ENCODE peak calls at places on chromosomes 13 and 19, in nine cellular contexts. Z, U, K, E, W, G, J, H and S are unnamed samples.

GRCh38 chr19:52398091-52398461 is 427 bp downstream of the ZNF528 start:
- DNase-seq in H (peak; percentile 6), U (no peak), Z (no peak), J (peak; percentile 5), E (no peak), G (peak; percentile 1), W (no peak), K (no peak), S (no peak)

GRCh38 chr13:109955598-109955997 is 169.2 kb upstream of the IRS2 start:
- DNase-seq in U (no peak), G (peak; percentile 53), K (no peak), W (no peak), H (peak; percentile 3), E (peak; percentile 25), J (no peak), Z (no peak), S (no peak)

GRCh38 chr13:25210842-25211241 is 38.8 kb upstream of the AMER2 start:
- DNase-seq in K (no peak), E (no peak), G (no peak), H (no peak), U (no peak), W (no peak), J (no peak), Z (no peak), S (no peak)

GRCh38 chr19:47176627-47177090 is 46.0 kb downstream of the SAE1 start:
- DNase-seq in G (peak; percentile 98), K (no peak), J (no peak), U (peak; percentile 36), W (no peak), Z (no peak), E (no peak), H (no peak), S (no peak)

GRCh38 chr13:40665754-40666057 is 735 bp downstream of the FOXO1 start:
- DNase-seq in K (no peak), G (no peak), U (no peak), E (no peak), W (no peak), J (no peak), Z (no peak), H (no peak), S (no peak)

GRCh38 chr13:34933786-34934185 is 8.3 kb upstream of the NBEA start:
- DNase-seq in Z (no peak), E (no peak), J (no peak), K (no peak), H (no peak), W (no peak), G (no peak), U (no peak), S (no peak)

GRCh38 chr13:87709947-87710346 is 38.8 kb downstream of the SLITRK5 start:
- DNase-seq in J (no peak), Z (no peak), U (no peak), W (no peak), H (no peak), G (no peak), E (no peak), K (no peak), S (no peak)

GRCh38 chr13:109802936-109803335 is 16.6 kb upstream of the IRS2 start:
- DNase-seq in Z (no peak), J (no peak), G (no peak), U (no peak), K (no peak), H (peak; percentile 79), W (no peak), E (no peak), S (no peak)

GRCh38 chr19:23318143-23318542 is 67.9 kb upstream of the ZNF724 start:
- DNase-seq in E (no peak), Z (no peak), J (no peak), W (no peak), K (no peak), H (no peak), U (no peak), G (peak; percentile 10), S (no peak)

GRCh38 chr13:28607187-28607955 is 51.6 kb upstream of the POMP start:
- DNase-seq in Z (no peak), W (no peak), K (no peak), J (no peak), U (no peak), E (no peak), G (no peak), H (no peak), S (no peak)

GRCh38 chr19:42634409-42635232 is 39.9 kb upstream of the CEACAM8 start:
- DNase-seq in J (peak; percentile 67), Z (no peak), E (peak; percentile 49), U (peak; percentile 22), W (no peak), G (peak; percentile 20), H (peak; percentile 32), K (no peak), S (no peak)

GRCh38 chr13:42355118-42355840 is 83.3 kb downstream of the AKAP11 start:
- DNase-seq in G (no peak), E (no peak), K (no peak), U (no peak), W (no peak), Z (no peak), J (no peak), H (no peak), S (no peak)

GRCh38 chr19:28170066-28170465 is 1042.9 kb downstream of the UQCRFS1 start:
- DNase-seq in K (no peak), U (no peak), E (no peak), Z (no peak), H (no peak), G (no peak), W (no peak), J (no peak), S (no peak)

GRCh38 chr19:46466536-46467199 is 4.7 kb downstream of the PNMA8A start:
- DNase-seq in G (peak; percentile 92), W (peak; percentile 71), H (no peak), Z (no peak), K (no peak), U (no peak), E (no peak), J (no peak), S (peak; percentile 74)

GRCh38 chr13:44393391-44393790 is 19.8 kb downstream of the SERP2 start:
- DNase-seq in W (no peak), G (no peak), K (no peak), J (peak; percentile 34), E (peak; percentile 81), H (no peak), Z (no peak), U (no peak), S (no peak)
- TF ChIP-seq POLR2A in W (no peak), G (no peak), K (no peak), J (no peak), E (no peak), H (no peak), Z (no peak), U (no peak), S (no peak)

DNA sequence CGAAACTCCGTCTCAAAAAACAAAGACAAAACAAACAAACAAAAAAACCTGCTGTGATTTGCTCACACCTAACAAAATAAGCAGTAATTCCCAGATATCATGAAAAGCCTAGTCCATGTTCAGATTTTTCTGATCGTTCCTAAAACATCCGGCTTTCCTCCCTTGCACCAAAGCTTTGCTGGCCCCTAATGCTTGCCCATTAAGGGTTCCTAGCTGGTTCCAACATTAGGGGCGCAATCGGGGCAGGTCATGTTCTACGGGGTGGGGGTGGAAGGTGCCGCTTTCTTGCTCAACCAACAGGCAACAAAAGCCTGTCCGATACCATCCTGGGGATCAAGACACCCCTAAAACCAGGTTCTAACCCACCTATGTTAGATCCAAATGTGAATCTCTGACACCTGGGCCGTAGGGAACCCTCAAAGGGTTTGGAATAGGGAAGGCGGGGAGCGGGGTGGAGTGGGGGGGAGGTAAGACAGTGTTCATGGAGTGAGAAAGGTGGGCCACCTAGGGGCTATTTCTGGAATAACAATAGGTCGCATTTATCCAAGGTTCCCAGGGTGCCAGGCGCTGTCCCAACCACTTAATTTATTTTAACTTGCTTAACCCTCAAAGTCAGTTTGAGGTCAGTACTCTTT is 25.3 kb upstream of the FXYD3 start:
- DNase-seq in G (peak; percentile 53), Z (no peak), J (peak; percentile 88), K (peak; percentile 36), E (peak; percentile 79), H (peak; percentile 54), W (peak; percentile 29), U (peak; percentile 83), S (peak; percentile 36)
- H3K27ac ChIP-seq in G (no peak overlapping the region), Z (no peak overlapping the region), J (peak overlapping the region; percentile 71), K (no peak overlapping the region), E (no peak overlapping the region), H (no peak overlapping the region), W (no peak overlapping the region), U (peak overlapping the region; percentile 25), S (no peak overlapping the region)

GRCh38 chr19:9914315-9915207 is 21.8 kb downstream of the OLFM2 start:
- DNase-seq in E (peak; percentile 79), Z (peak; percentile 86), G (peak; percentile 77), H (peak; percentile 50), J (peak; percentile 83), U (peak; percentile 27), W (peak; percentile 68), K (peak; percentile 75), S (peak; percentile 65)
- TF ChIP-seq POLR2A in E (no peak), Z (no peak), G (no peak), H (no peak), J (peak; percentile 25), U (no peak), W (no peak), K (no peak), S (no peak)

GRCh38 chr13:31090921-31091624 is 70.6 kb downstream of the HSPH1 start:
- DNase-seq in G (peak; percentile 25), U (no peak), W (no peak), J (peak; percentile 30), K (no peak), H (no peak), Z (no peak), E (peak; percentile 16), S (no peak)

GRCh38 chr13:31093145-31093885 is 68.4 kb downstream of the HSPH1 start:
- DNase-seq in K (no peak), H (no peak), E (no peak), J (no peak), U (no peak), W (no peak), G (no peak), Z (no peak), S (no peak)

GRCh38 chr13:31096624-31097302 is 64.9 kb downstream of the HSPH1 start:
- DNase-seq in K (no peak), W (no peak), H (no peak), G (no peak), Z (no peak), J (no peak), E (no peak), U (no peak), S (no peak)

GRCh38 chr13:31092631-31093030 is 69.1 kb downstream of the HSPH1 start:
- DNase-seq in U (no peak), W (no peak), K (no peak), J (no peak), Z (no peak), E (no peak), H (no peak), G (no peak), S (no peak)

DNA sequence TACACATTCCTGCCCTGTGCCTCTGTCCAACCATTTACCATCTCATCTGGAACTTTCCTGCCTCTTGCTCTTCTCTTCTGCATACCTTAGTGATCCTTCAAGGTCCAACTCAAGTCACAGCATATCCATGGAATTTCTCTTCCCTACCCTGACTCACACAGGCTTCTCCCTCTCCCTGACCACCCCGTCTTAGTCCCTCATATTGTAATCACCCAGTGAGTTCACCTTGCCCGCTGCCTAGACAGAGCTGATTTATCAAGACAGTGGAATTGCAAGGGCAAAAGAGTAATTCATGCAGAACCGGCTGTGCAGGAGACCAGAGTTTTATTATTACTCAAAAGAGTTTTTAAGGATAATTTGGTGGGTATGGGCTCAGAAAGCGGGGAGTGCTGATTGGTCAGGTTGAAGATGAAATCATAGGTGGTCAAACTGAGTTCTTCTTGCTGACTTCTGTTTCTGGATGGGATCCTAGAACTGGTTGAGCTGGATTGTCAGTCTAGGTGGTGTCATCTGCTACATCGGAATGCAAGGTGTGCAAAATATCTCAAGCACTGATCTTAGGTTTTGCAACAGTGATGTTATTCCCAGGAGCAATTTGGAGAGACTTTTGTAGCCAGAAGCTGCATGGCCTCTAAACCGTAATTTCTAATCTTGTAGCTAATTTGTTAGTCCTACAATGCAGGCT is 67.2 kb downstream of the HSPH1 start:
- DNase-seq in E (no peak), J (no peak), U (no peak), H (no peak), G (no peak), K (no peak), Z (no peak), W (no peak), S (no peak)
- H3K27ac ChIP-seq in E (no peak overlapping the region), J (no peak overlapping the region), U (no peak overlapping the region), H (no peak overlapping the region), G (no peak overlapping the region), K (no peak overlapping the region), Z (no peak overlapping the region), W (no peak overlapping the region), S (no peak overlapping the region)